ENCODE peak calls at places on chromosomes 5 and 9, in six cellular contexts. U, F, Y, V, E and I are unnamed samples.

GRCh38 chr5:91848453-91848852 is 465.3 kb upstream of the ARRDC3 start:
- DNase-seq in U (no peak), F (no peak), Y (no peak), V (no peak), E (no peak), I (no peak)

GRCh38 chr5:14284366-14285148 is 141.4 kb downstream of the TRIO start:
- DNase-seq in U (no peak), F (no peak), Y (no peak), V (no peak), E (no peak), I (no peak)

GRCh38 chr5:29161399-29161798 is 2032.1 kb upstream of the CDH6 start:
- DNase-seq in U (no peak), F (no peak), Y (no peak), V (no peak), E (no peak), I (no peak)

GRCh38 chr5:143986567-143987242 is 174.7 kb downstream of the HMHB1 start:
- DNase-seq in U (no peak), F (no peak), Y (no peak), V (no peak), E (no peak), I (no peak)

GRCh38 chr9:78014776-78015175 is 16.8 kb downstream of the GNAQ start:
- DNase-seq in U (no peak), F (no peak), Y (no peak), V (no peak), E (no peak), I (no peak)

GRCh38 chr5:586751-587285 is 25.3 kb upstream of the CEP72 start:
- DNase-seq in U (no peak), F (no peak), Y (peak), V (no peak), E (no peak), I (no peak)

GRCh38 chr5:178460598-178461425 is 129.4 kb downstream of the COL23A1 start:
- DNase-seq in U (peak), F (peak), Y (no peak), V (no peak), E (peak), I (peak)

GRCh38 chr5:133489632-133490031 is 122.7 kb downstream of the FSTL4 start:
- DNase-seq in U (no peak), F (no peak), Y (no peak), V (no peak), E (no peak), I (no peak)

GRCh38 chr5:132831095-132831860 is 831 bp upstream of the SHROOM1 start:
- DNase-seq in U (no peak), F (no peak), Y (no peak), V (no peak), E (no peak), I (no peak)

GRCh38 chr5:149170292-149170691 is 29.0 kb downstream of the ABLIM3 start:
- DNase-seq in U (peak), F (no peak), Y (no peak), V (no peak), E (no peak), I (no peak)

GRCh38 chr5:122030251-122030650 is 47.8 kb downstream of the LOX start:
- DNase-seq in U (no peak), F (no peak), Y (no peak), V (no peak), E (no peak), I (no peak)

GRCh38 chr5:131096774-131097695 is 68.0 kb downstream of the HINT1 start:
- DNase-seq in U (no peak), F (no peak), Y (no peak), V (no peak), E (no peak), I (no peak)

GRCh38 chr9:127548352-127548878 is 63.7 kb upstream of the STXBP1 start:
- DNase-seq in U (no peak), F (no peak), Y (no peak), V (no peak), E (no peak), I (no peak)

GRCh38 chr9:121818016-121818661 is 166.7 kb downstream of the DAB2IP start:
- DNase-seq in U (no peak), F (no peak), Y (no peak), V (no peak), E (no peak), I (no peak)

GRCh38 chr5:159890141-159890540 is 26.1 kb upstream of the ADRA1B start:
- DNase-seq in U (no peak), F (no peak), Y (no peak), V (no peak), E (no peak), I (no peak)

GRCh38 chr5:142684508-142685031 is 1.3 kb downstream of the FGF1 start:
- DNase-seq in U (no peak), F (no peak), Y (no peak), V (no peak), E (peak), I (no peak)

GRCh38 chr5:29972597-29972996 is 1220.9 kb upstream of the CDH6 start:
- DNase-seq in U (no peak), F (no peak), Y (no peak), V (no peak), E (no peak), I (no peak)

GRCh38 chr9:135324329-135324728 is 155.3 kb upstream of the PPP1R26 start:
- DNase-seq in U (no peak), F (no peak), Y (no peak), V (no peak), E (no peak), I (no peak)

GRCh38 chr5:60590172-60590571 is 109.8 kb downstream of the DEPDC1B start:
- DNase-seq in U (no peak), F (no peak), Y (no peak), V (no peak), E (no peak), I (no peak)

GRCh38 chr5:156330141-156330870 is 3.3 kb downstream of the SGCD start:
- DNase-seq in U (no peak), F (no peak), Y (no peak), V (no peak), E (no peak), I (no peak)

GRCh38 chr5:6582507-6583048 is 50.3 kb downstream of the NSUN2 start:
- DNase-seq in U (no peak), F (no peak), Y (no peak), V (no peak), E (no peak), I (no peak)

GRCh38 chr9:130106860-130107848 is 53.4 kb downstream of the GPR107 start:
- DNase-seq in U (peak), F (peak), Y (no peak), V (peak), E (peak), I (peak)

GRCh38 chr5:110045153-110045552 is 355.4 kb downstream of the MAN2A1 start:
- DNase-seq in U (no peak), F (no peak), Y (no peak), V (no peak), E (no peak), I (no peak)

GRCh38 chr9:35279946-35280345 is 118.1 kb downstream of the UNC13B start:
- DNase-seq in U (no peak), F (no peak), Y (no peak), V (no peak), E (no peak), I (no peak)

GRCh38 chr5:117077142-117077541 is 502.5 kb upstream of the SEMA6A start:
- DNase-seq in U (no peak), F (no peak), Y (no peak), V (no peak), E (no peak), I (no peak)

GRCh38 chr9:35335164-35335563 is 154.7 kb upstream of the RUSC2 start:
- DNase-seq in U (no peak), F (no peak), Y (no peak), V (no peak), E (no peak), I (no peak)

GRCh38 chr5:172412724-172413260 is 41.5 kb downstream of the SH3PXD2B start:
- DNase-seq in U (no peak), F (no peak), Y (no peak), V (no peak), E (no peak), I (peak)